ENCODE peak calls at places on chromosomes 16 and 17, in six cellular contexts. E is lower leg skin, T is AG04450, P is A673, A is heart right ventricle, Z is choroid plexus epithelial cell. N is an unnamed sample.

GRCh38 chr17:60102632-60103047 is 23.9 kb upstream of the HEATR6 start:
- DNase-seq in E (no peak), T (no peak), P (no peak), A (peak), Z (peak), N (peak)

GRCh38 chr16:50859628-50860360 is 117.9 kb downstream of the CYLD start:
- DNase-seq in E (peak), T (no peak), P (no peak), A (no peak), Z (no peak), N (no peak)

GRCh38 chr17:37081287-37081686 is 132.5 kb downstream of the AATF start:
- DNase-seq in E (no peak), T (no peak), P (no peak), A (no peak), Z (peak), N (peak)

GRCh38 chr17:15361151-15361550 is 19.8 kb upstream of the TEKT3 start:
- DNase-seq in E (no peak), T (no peak), P (no peak), A (no peak), Z (no peak), N (no peak)

GRCh38 chr16:19114359-19115147 is 789 bp downstream of the ITPRIPL2 start:
- DNase-seq in E (peak), T (no peak), P (peak), A (peak), Z (peak), N (peak)

GRCh38 chr16:12079411-12079965 is 103.0 kb downstream of the SNX29 start:
- DNase-seq in E (peak), T (no peak), P (no peak), A (no peak), Z (no peak), N (no peak)

GRCh38 chr17:64420143-64420670 is 28.7 kb upstream of the MILR1 start:
- DNase-seq in E (no peak), T (peak), P (peak), A (no peak), Z (peak), N (peak)

GRCh38 chr16:66296591-66296990 is 69.9 kb upstream of the CDH5 start:
- DNase-seq in E (peak), T (no peak), P (no peak), A (no peak), Z (no peak), N (no peak)

GRCh38 chr17:28712037-28712704 is 483 bp upstream of the PROCA1 start:
- DNase-seq in E (peak), T (no peak), P (no peak), A (peak), Z (peak), N (no peak)

GRCh38 chr16:46519063-46519462 is 102.1 kb downstream of the SHCBP1 start:
- DNase-seq in E (no peak), T (no peak), P (no peak), A (no peak), Z (no peak), N (no peak)

GRCh38 chr17:64470676-64471075 is 21.8 kb downstream of the MILR1 start:
- DNase-seq in E (no peak), T (no peak), P (no peak), A (no peak), Z (no peak), N (no peak)

GRCh38 chr16:78291642-78292041 is 192.2 kb downstream of the WWOX start:
- DNase-seq in E (no peak), T (no peak), P (no peak), A (no peak), Z (no peak), N (no peak)

GRCh38 chr17:47266782-47267181 is 13.2 kb downstream of the ITGB3 start:
- DNase-seq in E (no peak), T (no peak), P (no peak), A (no peak), Z (peak), N (peak)

GRCh38 chr16:27369806-27370205 is 32.2 kb upstream of the IL21R start:
- DNase-seq in E (peak), T (peak), P (no peak), A (no peak), Z (peak), N (no peak)

GRCh38 chr17:48578616-48579560 is 738 bp upstream of the HOXB4 start:
- DNase-seq in E (no peak), T (no peak), P (no peak), A (no peak), Z (no peak), N (no peak)
- H3K4me3 ChIP-seq in E (peak), T (peak), P (peak), A (peak), Z (no peak), N (peak)

GRCh38 chr17:9645858-9646555 is 690 bp downstream of the USP43 start:
- DNase-seq in E (peak), T (no peak), P (no peak), A (peak), Z (peak), N (no peak)
- TF ChIP-seq CTCF in E (no peak), T (no peak), P (peak), A (no peak), Z (no peak), N (no peak)

DNA sequence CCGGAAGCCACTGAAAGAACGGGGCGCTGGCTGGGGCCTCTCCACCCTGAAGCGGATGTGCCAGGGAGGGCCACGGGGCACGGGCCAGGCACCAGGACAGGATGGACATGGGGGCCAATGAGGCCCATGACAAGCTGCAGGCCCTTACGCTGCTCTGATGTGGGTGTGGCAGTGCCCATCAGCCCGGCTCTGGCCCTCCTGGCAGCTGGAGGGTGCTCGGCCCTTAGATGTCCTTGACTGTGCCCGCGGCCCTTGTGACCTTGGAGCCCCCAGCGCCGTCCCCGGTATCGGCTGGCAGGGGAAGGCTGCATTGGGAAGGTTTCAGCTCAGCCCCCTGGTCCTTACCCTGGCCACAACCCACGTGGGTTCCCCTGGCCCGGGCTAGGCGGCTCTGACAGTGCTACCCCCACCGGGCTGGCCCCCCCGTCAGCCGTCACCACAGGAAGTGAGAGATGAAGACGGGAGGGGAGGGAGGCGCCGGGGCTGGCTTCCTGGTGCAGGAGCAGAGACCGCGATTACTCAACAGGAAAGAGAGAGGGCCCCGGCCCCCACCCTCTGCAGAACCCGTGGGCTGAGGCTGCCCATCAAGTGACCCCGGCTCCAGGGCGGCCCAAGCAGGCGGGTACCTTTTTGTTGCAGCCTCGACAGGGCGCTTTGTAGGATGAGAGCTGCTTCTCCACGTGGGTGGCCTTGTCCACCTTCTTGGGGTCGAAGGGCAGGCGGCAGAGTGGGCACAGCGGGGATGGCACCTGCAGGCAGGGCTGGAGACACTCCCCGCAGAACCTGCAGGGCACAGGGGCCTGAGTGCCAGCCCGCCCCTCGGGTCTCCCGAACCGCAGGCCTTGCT is 5.3 kb downstream of the RNF166 start:
- DNase-seq in E (peak), T (peak), P (peak), A (peak), Z (peak), N (peak)
- H3K4me3 ChIP-seq in E (no peak), T (no peak), P (no peak), A (peak), Z (peak), N (no peak)

DNA sequence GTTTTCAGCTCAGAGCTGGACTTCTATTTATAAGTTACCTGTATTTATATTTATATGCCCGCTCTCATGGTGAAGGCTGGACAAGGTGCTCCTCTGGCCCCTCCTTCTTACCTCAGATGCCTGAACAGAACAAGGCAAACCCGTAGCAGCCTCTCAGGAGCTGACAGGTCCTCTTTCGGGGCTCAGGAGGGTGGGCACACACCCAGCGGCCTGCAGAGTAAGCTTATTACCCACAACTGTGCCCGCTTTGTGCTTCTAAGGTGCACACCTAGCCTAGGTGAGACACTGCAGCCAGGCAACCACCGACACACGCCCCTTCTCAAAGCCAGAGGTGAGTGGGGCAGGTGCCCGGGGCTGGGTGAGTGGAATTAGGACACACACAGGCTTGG is 5.3 kb downstream of the NKIRAS2 start:
- DNase-seq in E (no peak), T (no peak), P (no peak), A (no peak), Z (no peak), N (no peak)
- TF ChIP-seq CTCF in E (no peak), T (no peak), P (no peak), A (no peak), Z (no peak), N (no peak)

DNA sequence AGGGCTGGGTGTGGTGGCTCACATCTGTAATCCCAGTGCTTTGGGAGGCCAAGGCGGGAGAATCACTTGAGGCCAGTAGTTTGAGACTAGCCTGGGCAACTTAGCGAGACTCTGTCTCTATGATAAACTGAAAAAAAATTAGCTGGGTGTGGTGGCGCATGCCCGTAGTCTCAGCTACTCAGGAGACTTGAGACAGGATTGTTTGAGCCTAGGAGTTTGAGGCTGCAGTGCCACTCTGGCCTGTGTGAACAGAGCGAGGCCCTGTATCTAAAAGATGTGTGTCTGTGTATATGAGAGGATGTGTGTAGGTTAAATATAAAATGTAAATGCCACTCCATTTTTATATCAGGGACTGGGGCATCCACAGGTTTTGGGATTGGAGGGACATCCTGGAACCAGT is 13.4 kb downstream of the SEC14L1 start:
- DNase-seq in E (no peak), T (no peak), P (no peak), A (no peak), Z (no peak), N (no peak)
- H3K4me3 ChIP-seq in E (no peak), T (no peak), P (no peak), A (no peak), Z (no peak), N (no peak)

GRCh38 chr16:30401768-30402425 is 5.5 kb upstream of the ZNF771 start:
- DNase-seq in E (no peak), T (no peak), P (no peak), A (no peak), Z (no peak), N (no peak)

GRCh38 chr16:30409125-30410060 is 2.0 kb downstream of the ZNF771 start:
- DNase-seq in E (peak), T (peak), P (peak), A (peak), Z (peak), N (peak)

GRCh38 chr16:30407794-30408534 is 558 bp downstream of the ZNF771 start:
- DNase-seq in E (no peak), T (no peak), P (peak), A (no peak), Z (peak), N (no peak)

DNA sequence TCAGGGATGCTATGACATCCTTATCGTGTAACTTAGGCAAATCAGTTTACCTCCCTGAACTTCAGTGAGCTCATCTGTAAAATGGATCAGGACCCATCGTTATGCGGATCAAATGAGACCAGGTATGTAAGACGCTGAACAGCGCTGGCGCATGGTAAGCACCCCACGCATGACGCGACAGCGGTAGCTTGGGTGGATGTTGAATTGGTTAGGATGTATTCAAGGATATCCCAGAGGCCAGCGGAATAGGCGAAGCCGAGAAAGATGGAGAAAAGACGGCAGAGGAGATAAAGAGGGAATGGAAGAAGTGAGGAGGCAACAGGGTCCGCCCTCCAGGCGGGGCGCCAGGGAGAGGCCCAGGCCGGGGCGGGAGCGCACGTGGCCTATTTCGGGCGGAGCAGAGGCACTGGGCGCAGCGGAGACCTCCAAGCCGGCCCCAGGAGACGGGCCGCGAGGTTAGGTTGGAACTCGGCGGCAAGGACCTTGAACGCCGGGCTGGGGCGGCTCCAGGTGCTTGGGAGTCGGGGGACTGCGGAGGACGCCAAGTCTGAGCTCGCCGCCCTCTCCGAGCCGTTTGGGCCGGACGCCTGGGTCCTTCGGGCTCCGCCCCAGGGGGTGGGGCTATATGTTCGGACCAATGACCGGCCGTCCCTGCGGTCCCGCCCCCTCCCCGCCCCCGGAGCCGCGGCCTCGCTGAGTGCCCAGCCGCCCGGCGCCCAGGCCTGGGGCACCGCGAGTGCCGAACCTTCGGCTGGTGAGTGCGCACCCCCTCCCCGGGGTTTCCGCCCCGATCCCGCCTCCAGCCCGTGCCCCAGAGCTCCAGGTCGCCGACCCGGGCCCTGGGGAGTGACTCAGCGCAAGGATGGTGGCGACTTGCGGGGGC is at the start of gene ZNF771:
- DNase-seq in E (peak), T (peak), P (peak), A (peak), Z (peak), N (peak)
- TF ChIP-seq CTCF in E (no peak), T (no peak), P (no peak), A (no peak), Z (no peak), N (no peak)

DNA sequence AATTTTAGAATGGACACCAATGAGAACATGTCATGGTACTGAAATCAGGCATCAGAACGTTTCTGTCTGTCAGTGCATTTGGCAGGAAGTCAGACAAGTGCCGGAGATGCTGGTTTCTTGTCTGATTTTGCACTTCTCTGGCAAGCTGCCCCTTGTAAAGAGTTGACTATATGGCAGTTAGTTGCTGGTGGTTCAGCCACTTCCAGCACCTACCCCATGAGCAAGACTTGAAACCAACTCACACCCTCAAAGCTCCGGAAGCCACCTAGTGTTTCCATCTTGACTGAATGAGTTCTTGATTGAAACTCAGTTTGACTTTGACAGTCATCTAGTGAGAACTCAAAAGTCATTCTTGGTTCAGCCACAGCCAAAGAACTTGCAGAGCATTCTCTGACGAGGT is 225.1 kb downstream of the SPECC1 start:
- DNase-seq in E (no peak), T (no peak), P (no peak), A (no peak), Z (no peak), N (no peak)
- H3K4me3 ChIP-seq in E (no peak), T (no peak), P (no peak), A (no peak), Z (no peak), N (no peak)

N was measured in fibroblast of pulmonary artery.